ENCODE peak calls at places on chromosomes 3 and 15, in eight cellular contexts. B is fibroblast of the aortic adventitia, P is right atrium auricular region, A is epithelial cell of proximal tubule, D is AG10803, O is neural progenitor cell, Q is cardiac muscle cell, Z is AG09309. X is an unnamed sample.

GRCh38 chr3:116849261-116849688 is 139.7 kb downstream of the TUSC7 start:
- DNase-seq in B (no peak), P (no peak), A (no peak), D (no peak), O (no peak), Q (no peak), Z (no peak), X (no peak)

GRCh38 chr3:65352951-65353350 is 665.2 kb upstream of the ADAMTS9 start:
- DNase-seq in B (peak; percentile 2), P (no peak), A (no peak), D (peak; percentile 40), O (no peak), Q (no peak), Z (no peak), X (no peak)

GRCh38 chr15:96804754-96805153 is 474.3 kb downstream of the NR2F2 start:
- DNase-seq in B (no peak), P (no peak), A (no peak), D (no peak), O (no peak), Q (no peak), Z (no peak), X (no peak)

GRCh38 chr3:156598413-156598812 is 43.5 kb upstream of the SSR3 start:
- DNase-seq in B (no peak), P (no peak), A (no peak), D (no peak), O (no peak), Q (no peak), Z (no peak), X (no peak)

GRCh38 chr15:74954515-74954914 is 2.1 kb downstream of the RPP25 start:
- DNase-seq in B (peak; percentile 88), P (no peak), A (no peak), D (no peak), O (peak; percentile 38), Q (peak; percentile 91), Z (peak; percentile 38), X (peak; percentile 25)

GRCh38 chr3:31840252-31840651 is 140.8 kb downstream of the OSBPL10 start:
- DNase-seq in B (no peak), P (no peak), A (no peak), D (no peak), O (no peak), Q (no peak), Z (no peak), X (no peak)

GRCh38 chr3:138360272-138361192 is 12.2 kb downstream of the MRAS start:
- DNase-seq in B (no peak), P (peak; percentile 70), A (no peak), D (no peak), O (no peak), Q (no peak), Z (no peak), X (no peak)

GRCh38 chr15:101017935-101018849 is 99.0 kb downstream of the LRRK1 start:
- DNase-seq in B (peak; percentile 70), P (peak; percentile 57), A (no peak), D (peak; percentile 75), O (no peak), Q (peak; percentile 83), Z (peak; percentile 33), X (peak; percentile 54)

GRCh38 chr15:36334059-36334458 is 245.4 kb upstream of the CDIN1 start:
- DNase-seq in B (peak; percentile 74), P (no peak), A (no peak), D (peak; percentile 43), O (no peak), Q (peak; percentile 88), Z (peak; percentile 8), X (peak; percentile 63)

GRCh38 chr3:134059680-134060560 is 30.2 kb upstream of the SLCO2A1 start:
- DNase-seq in B (peak; percentile 28), P (peak; percentile 55), A (no peak), D (peak; percentile 41), O (no peak), Q (no peak), Z (no peak), X (peak; percentile 25)

GRCh38 chr15:28109626-28110415 is 10.7 kb upstream of the OCA2 start:
- DNase-seq in B (no peak), P (no peak), A (no peak), D (no peak), O (no peak), Q (no peak), Z (no peak), X (no peak)

GRCh38 chr3:189967254-189967865 is 153.3 kb downstream of the P3H2 start:
- DNase-seq in B (peak; percentile 77), P (no peak), A (no peak), D (peak; percentile 58), O (peak; percentile 68), Q (peak; percentile 71), Z (no peak), X (peak; percentile 66)

DNA sequence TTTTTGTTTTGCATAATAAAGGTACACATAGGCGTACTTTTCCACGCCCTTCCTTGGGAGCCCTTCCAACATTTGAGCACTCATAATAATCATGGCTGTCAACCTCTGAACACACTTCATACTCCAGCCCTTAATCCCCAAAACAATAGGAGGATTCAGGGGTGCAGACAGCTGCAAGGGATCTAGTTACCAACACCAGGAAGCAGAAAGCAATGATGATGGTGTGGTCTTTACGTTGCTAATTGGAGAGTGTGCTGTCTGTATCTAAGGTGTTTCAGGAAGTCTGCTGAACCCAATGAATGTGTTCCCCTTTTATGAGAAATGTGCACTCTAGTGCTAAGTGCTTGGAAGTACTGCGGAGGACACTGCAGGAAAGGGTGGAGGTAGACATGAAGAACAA is 60.3 kb upstream of the PDZRN3 start:
- DNase-seq in B (no peak), P (no peak), A (no peak), D (no peak), O (peak; percentile 19), Q (no peak), Z (no peak), X (no peak)
- H3K4me3 ChIP-seq in B (no peak overlapping the region), P (no peak overlapping the region), A (no peak overlapping the region), D (no peak overlapping the region), O (no peak overlapping the region), Q (no peak overlapping the region), Z (no peak overlapping the region), X (no peak overlapping the region)

DNA sequence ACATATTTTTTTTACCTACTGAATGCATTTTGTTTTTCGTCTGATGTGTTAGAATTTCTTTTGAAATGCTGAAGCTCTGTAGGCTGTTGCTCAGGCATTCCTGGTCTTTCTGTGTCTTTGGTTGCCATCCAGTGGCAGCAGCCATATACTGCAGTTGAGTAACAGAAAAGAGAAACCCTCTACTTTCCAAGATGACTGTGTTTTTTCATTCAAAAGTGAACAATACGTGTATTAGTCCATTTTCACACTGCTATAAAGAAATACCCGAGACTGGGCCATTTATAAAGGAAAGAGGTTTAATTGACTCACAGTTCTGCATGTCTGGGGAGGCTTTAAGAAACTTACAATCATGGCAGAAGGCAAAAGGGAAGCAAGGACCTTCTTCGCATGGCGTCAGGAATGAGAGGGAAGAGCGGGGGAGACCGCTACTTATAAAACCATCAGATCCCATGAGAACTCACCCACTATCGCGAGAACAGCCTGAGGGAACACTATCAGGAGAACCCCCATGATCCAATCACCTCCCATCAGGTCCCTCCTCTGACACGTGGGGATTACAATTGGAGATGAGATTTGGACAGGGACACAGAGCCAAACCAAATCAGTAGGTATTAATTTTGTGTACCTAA is 4.7 kb upstream of the GOLGA8B start:
- DNase-seq in B (peak; percentile 83), P (peak; percentile 70), A (peak; percentile 56), D (peak; percentile 85), O (peak; percentile 75), Q (peak; percentile 86), Z (peak; percentile 60), X (peak; percentile 90)
- TF ChIP-seq CTCF in B (peak; percentile 80), P (peak; percentile 83), A (peak; percentile 87), D (peak; percentile 91), O (peak; percentile 81), Q (peak; percentile 79), Z (peak; percentile 74), X (peak; percentile 82)

GRCh38 chr15:60002528-60003218 is 1.4 kb upstream of the FOXB1 start:
- DNase-seq in B (no peak), P (no peak), A (no peak), D (no peak), O (no peak), Q (no peak), Z (no peak), X (no peak)

GRCh38 chr15:59999558-60000112 is 4.5 kb upstream of the FOXB1 start:
- DNase-seq in B (no peak), P (no peak), A (no peak), D (no peak), O (peak; percentile 54), Q (no peak), Z (no peak), X (no peak)

GRCh38 chr15:60001642-60002527 is 2.2 kb upstream of the FOXB1 start:
- DNase-seq in B (no peak), P (no peak), A (no peak), D (no peak), O (peak; percentile 36), Q (no peak), Z (no peak), X (no peak)

GRCh38 chr15:60000113-60000823 is 3.8 kb upstream of the FOXB1 start:
- DNase-seq in B (no peak), P (no peak), A (no peak), D (no peak), O (peak; percentile 80), Q (no peak), Z (no peak), X (no peak)

GRCh38 chr15:60000824-60001641 is 3.1 kb upstream of the FOXB1 start:
- DNase-seq in B (no peak), P (no peak), A (no peak), D (no peak), O (peak; percentile 60), Q (no peak), Z (no peak), X (no peak)
- H3K4me3 ChIP-seq in B (no peak overlapping the region), P (no peak overlapping the region), A (no peak overlapping the region), D (no peak overlapping the region), O (peak overlapping the region; percentile 69), Q (no peak overlapping the region), Z (no peak overlapping the region), X (no peak overlapping the region)

GRCh38 chr15:43483306-43484128 is 9.4 kb downstream of the TP53BP1 start:
- DNase-seq in B (peak; percentile 61), P (no peak), A (no peak), D (peak; percentile 38), O (no peak), Q (peak; percentile 51), Z (no peak), X (peak; percentile 50)
- TF ChIP-seq CTCF in B (peak; percentile 38), P (peak; percentile 55), A (peak; percentile 43), D (peak; percentile 62), O (peak; percentile 23), Q (peak; percentile 48), Z (peak; percentile 40), X (peak; percentile 44)

DNA sequence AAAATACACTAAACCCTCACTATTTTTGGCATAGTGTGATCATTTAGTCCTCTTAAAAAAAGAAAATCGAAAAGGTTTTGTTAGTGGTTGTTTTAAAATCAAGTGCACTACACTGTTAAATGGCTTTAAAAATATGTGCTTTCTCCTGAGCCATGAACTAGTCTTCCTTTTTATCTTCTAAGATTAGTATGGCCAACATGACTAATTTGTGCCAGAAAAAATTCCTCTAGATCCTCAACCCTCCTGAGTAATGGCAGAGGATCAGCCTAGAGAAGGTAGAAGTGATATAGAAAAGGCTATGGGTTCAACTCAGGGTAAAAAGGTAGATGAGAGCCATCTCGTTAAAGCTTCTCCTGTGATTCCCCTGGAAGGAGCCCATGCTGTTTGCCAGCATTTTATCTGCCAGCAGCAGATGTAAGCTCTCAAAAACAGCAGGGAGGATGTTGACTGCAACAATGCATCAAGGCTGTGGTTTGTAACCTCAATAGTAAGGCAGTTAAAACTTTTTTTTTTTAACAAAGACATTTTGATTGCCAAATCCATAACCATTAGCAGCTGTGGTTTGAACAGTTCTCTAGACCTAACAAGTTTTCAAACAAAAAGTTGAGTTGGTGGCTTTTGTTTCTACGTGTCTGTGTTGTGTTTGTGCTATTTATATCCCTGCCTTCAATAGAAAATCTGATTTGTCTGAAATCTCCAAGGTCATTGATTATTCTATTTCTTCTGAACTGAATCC is 30.2 kb upstream of the ZNF609 start:
- DNase-seq in B (peak; percentile 98), P (no peak), A (no peak), D (peak; percentile 96), O (peak; percentile 68), Q (peak; percentile 97), Z (peak; percentile 89), X (peak; percentile 95)
- H3K4me3 ChIP-seq in B (peak overlapping the region; percentile 1), P (no peak overlapping the region), A (no peak overlapping the region), D (peak overlapping the region; percentile 8), O (no peak overlapping the region), Q (no peak overlapping the region), Z (no peak overlapping the region), X (no peak overlapping the region)

X was measured in fibroblast of mammary gland.